ENCODE peak calls at places on chromosomes 11 and 22, in four cellular contexts. Z, P, K and R are unnamed samples.
A peak's percentile ranks its signal among the peaks of the same experiment; 100 is the strongest.

GRCh38 chr11:14213006-14213405 is 146.0 kb downstream of the RRAS2 start:
- DNase-seq in K (no peak), Z (no peak), P (no peak), R (no peak)

GRCh38 chr11:4022669-4023068 is 71.9 kb upstream of the RRM1 start:
- DNase-seq in Z (no peak), K (no peak), P (no peak), R (peak; percentile 3)

GRCh38 chr11:2578934-2579280 is 120.9 kb downstream of the KCNQ1OT1 start:
- DNase-seq in K (no peak), Z (no peak), P (no peak), R (no peak)

GRCh38 chr11:78744202-78744601 is 169.5 kb upstream of the NARS2 start:
- DNase-seq in Z (no peak), P (no peak), K (no peak), R (no peak)

GRCh38 chr11:71301858-71302533 is 49.6 kb upstream of the SHANK2 start:
- DNase-seq in Z (no peak), P (no peak), K (no peak), R (no peak)

GRCh38 chr11:30860970-30861369 is 274.8 kb upstream of the MPPED2 start:
- DNase-seq in P (peak; percentile 73), K (no peak), Z (peak; percentile 26), R (no peak)

GRCh38 chr11:47186076-47186936 is at the start of gene PACSIN3:
- DNase-seq in P (peak; percentile 75), Z (peak; percentile 62), K (peak; percentile 43), R (peak; percentile 63)

GRCh38 chr22:33919591-33920501 is at the start of gene LARGE1:
- DNase-seq in P (peak; percentile 78), K (peak; percentile 86), Z (peak; percentile 71), R (no peak)

GRCh38 chr11:19646308-19646707 is 66.3 kb upstream of the NAV2 start:
- DNase-seq in Z (no peak), K (no peak), P (no peak), R (no peak)

GRCh38 chr11:34549271-34549670 is 35.7 kb upstream of the ELF5 start:
- DNase-seq in P (no peak), Z (no peak), K (no peak), R (no peak)

GRCh38 chr11:83007909-83008580 is 63.7 kb downstream of the RAB30 start:
- DNase-seq in P (peak; percentile 84), K (peak; percentile 68), Z (peak; percentile 24), R (no peak)

GRCh38 chr11:75583710-75584658 is 21.9 kb downstream of the SERPINH1 start:
- DNase-seq in Z (peak; percentile 82), K (no peak), P (peak; percentile 86), R (no peak)

GRCh38 chr11:9172394-9172793 is 81.0 kb upstream of the SCUBE2 start:
- DNase-seq in Z (no peak), K (no peak), P (no peak), R (no peak)

GRCh38 chr11:120180571-120181445 is 30.0 kb upstream of the OAF start:
- DNase-seq in P (peak; percentile 86), Z (peak; percentile 53), K (no peak), R (peak; percentile 16)

GRCh38 chr11:73439002-73439843 is 63.0 kb downstream of the RELT start:
- DNase-seq in P (no peak), Z (no peak), K (no peak), R (no peak)

GRCh38 chr11:1197431-1197885 is 25.4 kb upstream of the MUC5B start:
- DNase-seq in Z (no peak), K (no peak), P (no peak), R (no peak)

DNA sequence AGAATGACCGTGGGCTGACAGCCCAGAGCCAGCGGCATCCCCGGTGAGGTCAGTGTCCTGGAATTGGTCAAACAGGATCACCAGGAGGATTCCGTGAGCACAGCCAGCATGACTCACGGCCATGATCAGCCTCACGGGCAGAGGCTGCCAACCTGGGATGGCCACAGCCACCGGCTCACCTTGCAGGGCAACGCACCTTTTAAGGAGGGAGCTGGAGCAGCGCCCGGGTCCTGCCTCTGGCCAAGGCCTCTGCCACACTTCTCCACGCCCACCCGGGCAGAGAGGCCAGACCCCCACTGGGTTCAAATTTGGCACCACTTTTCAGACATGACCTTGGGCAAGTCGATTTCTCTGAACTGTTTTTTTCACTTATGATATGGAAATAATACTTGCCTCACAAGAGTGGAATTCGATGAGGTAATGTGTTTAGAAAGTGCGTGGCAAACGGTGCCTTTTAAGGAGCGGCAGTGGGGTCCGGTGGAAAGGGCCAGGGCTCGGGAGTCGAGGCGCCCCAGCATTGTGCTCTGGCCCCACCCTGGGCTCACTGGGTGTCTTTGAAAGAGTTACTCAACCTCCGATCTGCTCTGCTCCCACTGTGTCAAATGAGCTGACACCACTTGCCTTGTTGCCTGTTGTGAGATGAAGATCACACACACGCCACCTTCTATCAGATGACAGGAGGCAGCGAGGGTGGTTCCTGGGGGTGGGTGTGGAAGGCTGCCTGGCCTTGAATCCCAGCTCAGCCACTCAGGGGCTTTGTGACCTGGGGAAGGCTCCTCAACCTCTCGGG is 16.0 kb downstream of the TXN2 start:
- DNase-seq in K (no peak), P (no peak), Z (no peak), R (peak; percentile 95)
- H3K4me1 ChIP-seq in K (peaks cover 34% of the 10 kb centered on the region), P (no peaks in the 10 kb centered on the region), Z (peaks cover 7% of the 10 kb centered on the region), R (peaks cover 68% of the 10 kb centered on the region)

GRCh38 chr22:22812031-22812905 is 75.3 kb upstream of the IGLL5 start:
- DNase-seq in K (no peak), P (no peak), Z (no peak), R (no peak)

GRCh38 chr22:22811016-22812009 is 76.3 kb upstream of the IGLL5 start:
- DNase-seq in Z (no peak), K (no peak), P (no peak), R (no peak)

GRCh38 chr22:22810471-22810870 is 77.1 kb upstream of the IGLL5 start:
- DNase-seq in K (no peak), P (no peak), Z (no peak), R (no peak)

GRCh38 chr22:22813126-22814075 is 74.2 kb upstream of the IGLL5 start:
- DNase-seq in K (no peak), P (no peak), Z (no peak), R (no peak)

DNA sequence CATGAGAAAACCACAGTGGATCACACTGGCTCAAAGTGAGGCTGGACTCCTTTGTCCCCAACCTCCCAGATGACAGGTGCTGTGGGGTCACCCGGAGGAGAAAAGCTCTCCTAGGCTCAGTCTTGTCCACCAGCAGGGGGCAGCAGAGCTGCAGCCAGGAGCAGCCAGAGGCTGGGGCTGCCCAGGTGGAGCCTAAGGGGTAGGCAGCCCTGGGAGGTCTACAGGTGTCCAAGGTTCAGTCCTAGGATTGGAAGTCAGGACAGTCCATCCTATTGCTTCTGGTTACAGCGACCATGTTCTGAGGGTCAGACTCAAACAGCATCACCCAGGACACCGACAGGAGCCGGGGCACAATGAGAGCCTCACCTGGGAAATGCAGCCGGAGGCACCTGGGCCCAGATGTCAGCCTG is 77.6 kb upstream of the IGLL5 start:
- DNase-seq in K (no peak), P (peak; percentile 82), Z (no peak), R (no peak)
- TF ChIP-seq EZH2phosphoT487 in K (no peak), P (no peak), Z (no peak), R (no peak)

GRCh38 chr11:102186836-102187235 is 76.6 kb downstream of the YAP1 start:
- DNase-seq in Z (peak; percentile 52), P (peak; percentile 81), K (no peak), R (no peak)
- H3K4me2 ChIP-seq in Z (no peak overlapping the region), P (peak overlapping the region; percentile 70), K (no peak overlapping the region), R (no peak overlapping the region)

GRCh38 chr22:37627545-37627944 is 11.9 kb upstream of the SH3BP1 start:
- DNase-seq in Z (no peak), P (no peak), K (peak; percentile 55), R (no peak)

GRCh38 chr22:37626556-37627075 is 12.9 kb upstream of the SH3BP1 start:
- DNase-seq in K (no peak), Z (no peak), P (no peak), R (no peak)

GRCh38 chr22:37626144-37626543 is 13.3 kb upstream of the SH3BP1 start:
- DNase-seq in K (no peak), Z (no peak), P (no peak), R (no peak)

GRCh38 chr22:37625737-37626136 is 13.7 kb upstream of the SH3BP1 start:
- DNase-seq in K (no peak), Z (no peak), P (no peak), R (no peak)

GRCh38 chr22:37627091-37627490 is 12.4 kb upstream of the SH3BP1 start:
- DNase-seq in P (no peak), K (no peak), Z (no peak), R (no peak)
- H3K4me1 ChIP-seq in P (peaks cover 4% of the 10 kb centered on the region), K (peaks cover 23% of the 10 kb centered on the region), Z (no peaks in the 10 kb centered on the region), R (no peaks in the 10 kb centered on the region)

GRCh38 chr11:62400281-62400680 is 18.6 kb upstream of the SCGB1A1 start:
- DNase-seq in K (no peak), P (no peak), Z (no peak), R (no peak)

GRCh38 chr11:62395885-62396778 is 22.7 kb upstream of the SCGB1A1 start:
- DNase-seq in P (no peak), Z (no peak), K (no peak), R (no peak)

GRCh38 chr11:62399868-62400245 is 19.0 kb upstream of the SCGB1A1 start:
- DNase-seq in K (no peak), P (no peak), Z (no peak), R (no peak)

GRCh38 chr11:62399172-62399867 is 19.5 kb upstream of the SCGB1A1 start:
- DNase-seq in K (no peak), Z (no peak), P (no peak), R (no peak)

DNA sequence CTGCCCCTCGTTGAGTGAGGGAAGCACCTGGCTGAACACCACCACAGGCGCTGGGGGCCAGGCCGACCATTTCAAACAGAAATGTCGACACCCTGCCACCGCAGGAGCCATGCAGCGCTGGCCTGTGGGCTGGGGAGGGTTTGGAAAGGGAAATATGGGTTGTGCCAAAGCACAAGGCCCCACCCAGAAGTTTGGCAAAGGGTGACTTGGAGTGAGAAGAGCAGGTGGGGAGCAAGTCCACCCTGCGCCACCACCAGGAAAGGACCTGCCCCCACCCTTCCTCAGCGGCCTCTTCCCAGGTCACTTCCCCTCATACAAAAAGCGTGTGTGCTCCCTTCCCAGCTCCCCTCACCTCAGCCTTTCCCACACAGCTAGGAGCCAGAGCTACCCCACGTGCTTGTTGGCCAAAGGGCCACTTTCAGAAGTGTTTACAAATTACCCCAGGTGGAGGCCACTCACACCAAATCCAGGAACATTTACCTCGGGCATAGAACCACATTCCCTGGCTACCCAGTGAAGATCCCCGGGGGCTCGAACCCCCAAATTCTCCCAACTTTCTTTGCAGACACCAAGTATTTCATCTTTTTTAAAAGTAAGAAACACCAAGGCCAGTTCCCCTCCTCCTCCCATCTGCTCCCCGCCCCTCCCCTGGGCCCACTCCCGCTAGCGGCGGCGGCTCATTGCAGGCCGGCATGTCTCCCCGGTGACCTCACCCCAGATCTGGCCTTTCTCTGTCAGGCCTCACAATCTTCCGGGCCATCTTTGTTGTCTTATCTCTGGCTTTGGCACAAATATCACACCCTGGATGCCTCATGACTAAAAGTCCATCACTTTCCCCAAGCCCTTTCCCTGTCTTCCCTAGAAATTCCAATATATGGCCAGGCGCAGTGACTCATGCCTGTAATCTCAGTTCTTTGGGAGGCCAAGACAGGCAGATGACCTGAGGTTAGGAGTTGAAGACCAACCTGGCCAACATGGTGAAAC is 20.5 kb upstream of the SCGB1A1 start:
- DNase-seq in P (no peak), Z (no peak), K (no peak), R (no peak)
- TF ChIP-seq EZH2phosphoT487 in P (no peak), Z (no peak), K (no peak), R (no peak)

DNA sequence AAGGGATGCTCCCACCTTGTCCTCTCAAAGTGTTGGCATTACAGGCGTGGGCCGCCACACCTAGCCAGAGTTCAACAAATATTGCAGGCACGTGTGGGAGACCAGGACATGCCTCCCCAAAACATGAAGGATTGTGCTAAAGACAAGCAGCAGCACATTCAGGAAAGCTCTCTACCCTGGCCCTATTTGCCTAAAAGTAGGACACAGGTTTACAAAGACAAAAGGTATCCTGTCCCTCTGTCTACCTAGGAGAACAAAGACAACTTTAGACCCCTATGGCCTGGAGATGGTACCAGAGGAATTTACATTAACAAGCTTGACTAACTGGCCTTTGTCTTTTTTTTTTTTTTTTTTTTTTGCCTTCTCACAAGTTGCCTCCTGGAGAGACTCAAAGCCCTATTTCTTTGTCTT is 904 bp upstream of the ACCS start:
- DNase-seq in K (no peak), P (peak; percentile 65), Z (peak; percentile 79), R (no peak)
- H3K4me2 ChIP-seq in K (peak overlapping the region; percentile 84), P (peak overlapping the region; percentile 82), Z (peak overlapping the region; percentile 74), R (peak overlapping the region; percentile 91)